ENCODE peak calls at places on chromosomes 2 and 18, in four cellular contexts. Z, L, C and X are unnamed samples. For H3K27me3, the result is how much of the 10 kb centered on the place peaks cover.

GRCh38 chr2:29733945-29734344 is 187.4 kb downstream of the ALK start:
- DNase-seq in Z (no peak), L (no peak), C (no peak), X (no peak)

GRCh38 chr2:69305712-69306611 is 81.1 kb downstream of the GFPT1 start:
- DNase-seq in Z (no peak), L (no peak), C (peak), X (no peak)

GRCh38 chr2:67802296-67802695 is 260.5 kb downstream of the C1D start:
- DNase-seq in Z (no peak), L (no peak), C (no peak), X (no peak)

GRCh38 chr2:172225786-172226185 is 123.1 kb upstream of the DLX2 start:
- DNase-seq in Z (no peak), L (no peak), C (no peak), X (no peak)

GRCh38 chr18:54229660-54230059 is 5.2 kb upstream of the MBD2 start:
- DNase-seq in Z (no peak), L (no peak), C (no peak), X (no peak)

GRCh38 chr2:205053827-205054410 is 508.6 kb downstream of the PARD3B start:
- DNase-seq in Z (no peak), L (no peak), C (no peak), X (no peak)

GRCh38 chr18:33837191-33837590 is 259.2 kb downstream of the ASXL3 start:
- DNase-seq in Z (no peak), L (no peak), C (no peak), X (no peak)

GRCh38 chr2:234674781-234675201 is 177.9 kb upstream of the ARL4C start:
- DNase-seq in Z (no peak), L (no peak), C (no peak), X (peak)

GRCh38 chr18:55250729-55251128 is 291.5 kb upstream of the CCDC68 start:
- DNase-seq in Z (no peak), L (no peak), C (no peak), X (no peak)

GRCh38 chr18:49804096-49804495 is 9.2 kb downstream of the ACAA2 start:
- DNase-seq in Z (no peak), L (no peak), C (no peak), X (no peak)

GRCh38 chr18:35087726-35088125 is 46.5 kb downstream of the MAPRE2 start:
- DNase-seq in Z (no peak), L (no peak), C (no peak), X (no peak)

GRCh38 chr2:163673522-163673921 is 62.3 kb downstream of the FIGN start:
- DNase-seq in Z (no peak), L (no peak), C (no peak), X (no peak)

GRCh38 chr2:145690183-145690582 is 1170.3 kb upstream of the ZEB2 start:
- DNase-seq in Z (no peak), L (no peak), C (no peak), X (no peak)

GRCh38 chr2:197947219-197947757 is 142.9 kb downstream of the PLCL1 start:
- DNase-seq in Z (no peak), L (no peak), C (no peak), X (no peak)

DNA sequence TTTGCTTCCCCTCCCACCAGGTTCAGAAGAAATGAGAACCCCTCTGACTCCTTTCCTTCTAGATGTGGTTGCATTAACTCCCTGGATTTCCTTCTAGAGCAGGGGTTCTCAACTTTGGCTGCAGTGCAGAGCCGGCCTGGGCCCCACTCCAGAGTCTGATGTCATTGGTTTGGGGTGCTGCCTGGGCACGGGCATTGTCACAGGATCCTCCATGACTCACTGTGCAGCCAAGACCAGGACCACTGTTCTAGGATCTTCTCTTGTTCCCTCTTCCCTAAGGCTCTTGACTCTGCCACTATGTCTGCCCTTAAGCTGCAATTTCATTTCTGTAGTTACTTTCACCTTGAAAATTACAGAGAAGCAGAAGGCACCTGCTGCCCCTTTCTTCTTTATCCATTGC is 31.8 kb downstream of the TBC1D8 start:
- DNase-seq in Z (no peak), L (no peak), C (no peak), X (no peak)
- TF ChIP-seq POLR2A in Z (no peak), L (no peak), C (no peak), X (no peak)

GRCh38 chr18:79381811-79382311 is 13.9 kb upstream of the NFATC1 start:
- DNase-seq in Z (no peak), L (no peak), C (peak), X (no peak)

GRCh38 chr18:79384834-79385233 is 10.9 kb upstream of the NFATC1 start:
- DNase-seq in Z (peak), L (no peak), C (peak), X (no peak)

GRCh38 chr18:79384151-79384807 is 11.5 kb upstream of the NFATC1 start:
- DNase-seq in Z (peak), L (no peak), C (peak), X (no peak)

GRCh38 chr18:79382681-79383387 is 12.9 kb upstream of the NFATC1 start:
- DNase-seq in Z (peak), L (no peak), C (peak), X (no peak)

DNA sequence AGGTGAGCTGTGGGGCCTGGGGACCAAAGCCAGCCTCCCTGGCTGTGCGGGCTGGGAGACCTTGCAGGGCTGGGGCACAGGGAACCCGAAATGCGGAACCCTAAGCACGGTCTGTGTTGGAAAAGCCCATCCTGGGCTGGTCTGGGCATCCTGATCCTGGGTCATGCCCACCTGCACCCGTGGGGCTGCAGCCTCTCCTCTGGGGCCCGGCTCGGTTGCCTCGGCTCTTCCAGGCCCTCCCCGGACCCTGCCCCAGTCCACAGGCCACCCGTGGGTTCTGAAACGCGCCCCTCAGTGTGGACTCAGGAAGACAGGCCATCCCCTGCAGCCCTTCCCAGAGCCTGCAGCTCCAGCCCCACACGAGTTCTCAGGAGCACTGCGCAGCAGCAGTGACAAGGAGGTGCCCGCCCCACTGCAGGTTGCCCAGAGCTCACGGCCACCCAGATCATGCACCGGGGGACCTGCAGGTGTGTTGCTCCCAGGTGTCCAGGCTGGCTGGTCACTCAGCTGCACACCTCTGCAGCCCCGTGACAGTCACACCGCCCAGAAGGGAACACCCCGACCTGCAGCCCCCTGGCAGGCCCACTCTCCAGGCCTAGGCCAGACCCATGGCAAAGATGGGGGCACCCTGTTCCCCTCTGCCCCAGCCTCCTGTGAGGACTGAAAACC is 12.2 kb upstream of the NFATC1 start:
- DNase-seq in Z (no peak), L (no peak), C (peak), X (no peak)
- H3K27me3 ChIP-seq in Z (under half), L (under half), C (under half), X (under half)

DNA sequence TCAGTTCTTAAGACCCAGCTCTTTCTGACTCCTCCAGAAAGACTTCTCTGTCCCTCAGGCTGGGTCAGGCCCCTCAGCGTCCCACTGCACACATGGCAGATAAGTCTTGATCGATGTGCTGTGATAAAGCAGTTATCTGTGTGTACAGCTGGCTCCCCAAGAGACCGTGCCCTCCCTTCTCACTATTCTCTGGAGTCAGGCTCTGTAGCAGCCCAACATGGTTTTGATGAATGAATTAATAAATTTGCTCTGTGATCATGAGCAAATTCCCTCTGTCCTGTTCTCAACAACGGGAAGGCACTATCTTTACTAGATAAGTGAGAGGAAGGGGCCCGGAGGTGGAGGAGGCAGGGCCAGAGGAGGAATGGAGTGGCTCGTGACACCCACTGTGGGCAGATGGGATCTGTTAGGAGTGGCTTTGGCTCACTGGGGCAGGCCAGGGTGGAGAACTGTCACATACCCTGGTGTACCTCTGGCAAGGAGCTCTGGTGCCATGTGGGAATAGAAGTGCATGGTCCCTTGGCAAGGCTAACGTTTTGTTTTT is 48.3 kb downstream of the ZFP36L2 start:
- DNase-seq in Z (no peak), L (peak), C (no peak), X (no peak)
- TF ChIP-seq POLR2A in Z (no peak), L (no peak), C (no peak), X (no peak)

GRCh38 chr2:33195891-33196290 is 249.1 kb downstream of the LTBP1 start:
- DNase-seq in Z (no peak), L (no peak), C (no peak), X (no peak)

GRCh38 chr2:33188799-33189198 is 242.0 kb downstream of the LTBP1 start:
- DNase-seq in Z (no peak), L (no peak), C (no peak), X (no peak)

GRCh38 chr2:33186937-33187336 is 240.2 kb downstream of the LTBP1 start:
- DNase-seq in Z (no peak), L (no peak), C (no peak), X (no peak)

DNA sequence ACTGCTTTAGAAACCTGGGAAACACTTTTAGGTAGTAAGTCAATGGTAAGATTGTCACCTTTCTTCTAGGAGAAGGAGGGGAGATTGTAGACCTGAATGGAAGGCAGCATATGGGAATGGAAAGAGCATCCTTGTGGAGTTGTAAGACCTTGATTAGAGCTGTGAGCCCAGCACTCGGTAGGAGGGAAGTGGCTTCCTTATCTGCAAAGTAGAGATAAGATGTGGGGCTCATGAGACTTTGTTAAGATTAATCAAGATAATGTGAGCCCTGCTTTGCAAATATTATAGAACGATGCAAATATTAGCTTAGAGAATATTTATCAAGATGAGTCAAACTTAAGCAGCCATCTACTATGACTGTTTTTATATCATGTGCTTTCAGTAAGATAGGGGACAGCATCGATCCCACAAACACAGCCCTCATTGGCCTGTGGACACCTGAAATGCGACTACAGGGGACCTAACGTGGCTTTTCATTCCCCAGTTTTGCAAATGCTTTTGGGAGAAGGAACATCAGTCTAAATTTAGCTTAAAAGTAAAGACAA is 243.7 kb downstream of the LTBP1 start:
- DNase-seq in Z (no peak), L (no peak), C (no peak), X (no peak)
- H3K27me3 ChIP-seq in Z (under half), L (under half), C (under half), X (under half)

GRCh38 chr2:45912109-45912508 is 260.6 kb downstream of the PRKCE start:
- DNase-seq in Z (no peak), L (no peak), C (no peak), X (no peak)

GRCh38 chr2:45911503-45911902 is 260.0 kb downstream of the PRKCE start:
- DNase-seq in Z (no peak), L (no peak), C (no peak), X (no peak)

GRCh38 chr2:45913539-45913938 is 262.1 kb downstream of the PRKCE start:
- DNase-seq in Z (no peak), L (no peak), C (no peak), X (no peak)

GRCh38 chr2:45918816-45919655 is 267.6 kb downstream of the PRKCE start:
- DNase-seq in Z (no peak), L (no peak), C (no peak), X (no peak)

GRCh38 chr2:45915523-45915922 is 264.0 kb downstream of the PRKCE start:
- DNase-seq in Z (no peak), L (no peak), C (no peak), X (no peak)
- TF ChIP-seq POLR2A in Z (no peak), L (no peak), C (no peak), X (no peak)

GRCh38 chr2:44770221-44771187 is 171.0 kb upstream of the SIX3 start:
- DNase-seq in Z (no peak), L (no peak), C (no peak), X (no peak)
- H3K27me3 ChIP-seq in Z (under half), L (under half), C (under half), X (under half)

DNA sequence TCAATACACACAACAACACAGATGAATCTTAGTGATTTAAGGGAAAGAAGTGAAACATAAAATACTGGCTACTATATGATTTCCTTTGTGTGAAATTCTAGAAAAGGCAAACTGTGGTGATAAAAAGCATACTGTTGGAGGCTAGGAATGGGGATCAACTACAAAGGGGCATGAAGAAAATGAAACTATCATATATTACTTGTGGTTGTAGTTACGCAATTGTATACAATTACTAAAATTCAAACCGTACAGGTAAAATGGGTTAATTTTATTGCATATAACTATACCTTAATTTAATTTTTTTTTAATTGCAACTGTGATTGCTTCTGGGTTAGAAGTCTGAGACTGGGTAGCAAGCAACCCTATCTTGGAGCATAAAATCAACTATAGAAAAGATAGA is 41.7 kb upstream of the ABI2 start:
- DNase-seq in Z (no peak), L (no peak), C (no peak), X (no peak)
- TF ChIP-seq POLR2A in Z (no peak), L (no peak), C (no peak), X (no peak)